ENCODE peak calls at places on chromosomes 3 and 15, in four cellular contexts. L is DND-41; Y is MM.1S; V is naive thymus-derived CD4-positive, alpha-beta T cell. I is an unnamed sample.

GRCh38 chr3:67863869-67864268 is 209.5 kb upstream of the SUCLG2 start:
- DNase-seq in L (no peak), Y (no peak), V (no peak), I (no peak)

GRCh38 chr3:173892547-173892946 is 495.0 kb downstream of the NLGN1 start:
- DNase-seq in L (no peak), Y (no peak), V (no peak), I (no peak)

GRCh38 chr15:98649621-98649995 is 1.3 kb downstream of the IGF1R start:
- DNase-seq in Y (peak), L (peak), V (peak), I (peak)

GRCh38 chr3:65439641-65440040 is 599.1 kb downstream of the MAGI1 start:
- DNase-seq in Y (peak), V (no peak), L (peak), I (no peak)

GRCh38 chr15:42027521-42027920 is 6.7 kb upstream of the PLA2G4E start:
- DNase-seq in V (no peak), Y (no peak), L (no peak), I (no peak)

GRCh38 chr15:75669191-75669878 is 21.6 kb downstream of the SNX33 start:
- DNase-seq in V (no peak), L (no peak), Y (no peak), I (no peak)

GRCh38 chr15:89363133-89363532 is 28.5 kb upstream of the POLG start:
- DNase-seq in L (no peak), Y (no peak), V (no peak), I (no peak)

GRCh38 chr3:139122612-139123011 is 77.9 kb upstream of the PRR23C start:
- DNase-seq in Y (no peak), V (no peak), L (no peak), I (no peak)

GRCh38 chr15:75736256-75736655 is 23.6 kb upstream of the CSPG4 start:
- DNase-seq in Y (no peak), V (no peak), L (no peak), I (no peak)

GRCh38 chr15:66095871-66096710 is 157.5 kb downstream of the MEGF11 start:
- DNase-seq in V (no peak), L (no peak), Y (no peak), I (no peak)

GRCh38 chr15:47717036-47717611 is at the start of gene SEMA6D:
- DNase-seq in Y (peak), L (no peak), V (no peak), I (no peak)

GRCh38 chr3:173301647-173302046 is 95.9 kb upstream of the NLGN1 start:
- DNase-seq in V (no peak), Y (no peak), L (no peak), I (no peak)

GRCh38 chr3:27533718-27534578 is 49.8 kb upstream of the SLC4A7 start:
- DNase-seq in V (no peak), Y (no peak), L (no peak), I (peak)

GRCh38 chr3:104596551-104596950 is 770.2 kb upstream of the ALCAM start:
- DNase-seq in V (no peak), Y (peak), L (peak), I (peak)

GRCh38 chr15:69037482-69037881 is 23.0 kb downstream of the NOX5 start:
- DNase-seq in Y (no peak), V (no peak), L (no peak), I (no peak)

GRCh38 chr3:121642601-121643314 is 17.9 kb downstream of the HCLS1 start:
- DNase-seq in V (no peak), Y (no peak), L (no peak), I (no peak)

GRCh38 chr15:59335197-59335786 is 37.4 kb downstream of the MYO1E start:
- DNase-seq in V (no peak), L (no peak), Y (no peak), I (no peak)

GRCh38 chr3:187974857-187975257 is 179.1 kb upstream of the LPP start:
- DNase-seq in Y (no peak), V (peak), L (no peak), I (peak)
- H3K27ac ChIP-seq in Y (no peak), V (no peak), L (peak), I (peak)

GRCh38 chr3:50602675-50603191 is 8.8 kb downstream of the CISH start:
- DNase-seq in L (no peak), V (no peak), Y (no peak), I (no peak)
- H3K27ac ChIP-seq in L (peak), V (peak), Y (no peak), I (peak)

GRCh38 chr3:129435367-129435766 is 4.4 kb downstream of the MBD4 start:
- DNase-seq in V (no peak), Y (no peak), L (no peak), I (no peak)
- H3K27ac ChIP-seq in V (peak), Y (no peak), L (no peak), I (no peak)

GRCh38 chr3:63970596-63971468 is 52.5 kb downstream of the PSMD6 start:
- DNase-seq in Y (no peak), L (no peak), V (no peak), I (no peak)

GRCh38 chr3:63972196-63972595 is 51.1 kb downstream of the PSMD6 start:
- DNase-seq in V (no peak), Y (no peak), L (no peak), I (no peak)

GRCh38 chr3:63973406-63973805 is 49.9 kb downstream of the PSMD6 start:
- DNase-seq in V (no peak), L (no peak), Y (no peak), I (no peak)

GRCh38 chr3:63974451-63974850 is 48.8 kb downstream of the PSMD6 start:
- DNase-seq in Y (no peak), L (no peak), V (no peak), I (no peak)

GRCh38 chr3:63972987-63973386 is 50.3 kb downstream of the PSMD6 start:
- DNase-seq in V (no peak), Y (no peak), L (no peak), I (no peak)
- H3K27ac ChIP-seq in V (peak), Y (no peak), L (no peak), I (peak)

I was measured in CD4-positive, alpha-beta memory T cell.